ENCODE peak calls at places on chromosomes 5 and 9, in ten cellular contexts. L is stomach, Y is H1, J is A549, Q is tibial nerve, Z is ovary, G is K562, E is sigmoid colon, H is transverse colon, C is HepG2. R is an unnamed sample.

GRCh38 chr5:179288101-179288808 is 57.0 kb downstream of the ADAMTS2 start:
- DNase-seq in L (no peak), Y (no peak), J (no peak), Q (no peak), Z (peak), G (no peak), E (peak), H (no peak), C (no peak), R (peak)

GRCh38 chr9:137083418-137084004 is 3.3 kb upstream of the MAN1B1 start:
- DNase-seq in L (peak), Y (no peak), J (peak), Q (no peak), Z (no peak), G (peak), E (peak), H (peak), C (peak), R (peak)

GRCh38 chr5:141604318-141604717 is 14.5 kb downstream of the DIAPH1 start:
- DNase-seq in L (peak), Y (no peak), J (peak), Q (peak), Z (no peak), G (peak), E (peak), H (peak), C (peak), R (peak)

GRCh38 chr5:85549229-85549628 is 1068.5 kb upstream of the COX7C start:
- DNase-seq in L (no peak), Y (no peak), J (no peak), Q (no peak), Z (no peak), G (no peak), E (no peak), H (no peak), C (no peak), R (no peak)

GRCh38 chr5:91848453-91848852 is 465.3 kb upstream of the ARRDC3 start:
- DNase-seq in L (no peak), Y (no peak), J (peak), Q (no peak), Z (no peak), G (no peak), E (no peak), H (no peak), C (peak), R (no peak)

GRCh38 chr9:6641961-6642360 is 3.6 kb downstream of the GLDC start:
- DNase-seq in L (no peak), Y (no peak), J (no peak), Q (no peak), Z (no peak), G (no peak), E (no peak), H (no peak), C (no peak), R (no peak)

GRCh38 chr9:72041775-72042194 is 18.6 kb downstream of the C9orf57 start:
- DNase-seq in L (no peak), Y (no peak), J (no peak), Q (no peak), Z (peak), G (no peak), E (peak), H (no peak), C (no peak), R (no peak)

GRCh38 chr9:134791009-134791408 is 89.6 kb upstream of the FCN2 start:
- DNase-seq in L (no peak), Y (no peak), J (no peak), Q (no peak), Z (no peak), G (no peak), E (no peak), H (no peak), C (no peak), R (no peak)

GRCh38 chr5:142653321-142653720 is 32.6 kb downstream of the FGF1 start:
- DNase-seq in L (no peak), Y (no peak), J (no peak), Q (no peak), Z (no peak), G (no peak), E (no peak), H (no peak), C (no peak), R (no peak)

GRCh38 chr9:17082343-17082742 is 52.5 kb upstream of the CNTLN start:
- DNase-seq in L (no peak), Y (peak), J (peak), Q (peak), Z (peak), G (no peak), E (peak), H (no peak), C (no peak), R (no peak)

GRCh38 chr5:135934939-135935338 is 19.8 kb downstream of the LECT2 start:
- DNase-seq in L (no peak), Y (no peak), J (no peak), Q (no peak), Z (no peak), G (no peak), E (no peak), H (no peak), C (no peak), R (no peak)

GRCh38 chr9:99354104-99354503 is 132.0 kb downstream of the SEC61B start:
- DNase-seq in L (no peak), Y (no peak), J (no peak), Q (no peak), Z (no peak), G (no peak), E (no peak), H (no peak), C (no peak), R (no peak)
- TF ChIP-seq POLR2A in L (no peak), Y (no peak), J (no peak), Q (no peak), Z (no peak), G (no peak), E (no peak), H (no peak), C (no peak), R (no peak)

GRCh38 chr9:87516222-87516930 is 18.7 kb downstream of the DAPK1 start:
- DNase-seq in L (peak), Y (no peak), J (peak), Q (peak), Z (peak), G (peak), E (peak), H (peak), C (peak), R (peak)
- H3K27ac ChIP-seq in L (peak), Y (no peak), J (peak), Q (no peak), Z (no peak), G (peak), E (peak), H (peak), C (no peak), R (peak)

DNA sequence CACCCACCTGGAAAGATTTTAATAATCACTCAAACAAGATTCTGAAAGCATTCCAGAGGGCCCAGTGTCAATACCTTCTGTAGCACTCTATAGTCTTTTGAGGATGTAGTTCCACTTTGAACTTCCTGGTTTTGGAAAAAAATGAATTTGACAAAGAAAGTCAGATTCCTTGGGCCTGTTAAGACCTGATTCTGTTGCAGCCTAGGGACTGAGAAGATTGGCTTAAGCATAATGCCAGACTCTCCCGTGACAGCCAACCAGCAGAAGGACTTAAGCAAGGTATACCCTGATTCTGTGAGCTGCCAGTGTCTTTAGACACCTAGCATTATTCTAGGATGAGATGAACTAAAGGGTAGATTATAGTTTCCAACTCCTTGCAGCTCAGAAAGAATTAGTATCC is 6.8 kb downstream of the SPINK5 start:
- DNase-seq in L (no peak), Y (no peak), J (no peak), Q (no peak), Z (no peak), G (no peak), E (no peak), H (no peak), C (no peak), R (no peak)
- TF ChIP-seq EP300 in L (no peak), Y (no peak), J (no peak), Q (no peak), Z (no peak), G (no peak), E (no peak), H (no peak), C (no peak), R (no peak)

DNA sequence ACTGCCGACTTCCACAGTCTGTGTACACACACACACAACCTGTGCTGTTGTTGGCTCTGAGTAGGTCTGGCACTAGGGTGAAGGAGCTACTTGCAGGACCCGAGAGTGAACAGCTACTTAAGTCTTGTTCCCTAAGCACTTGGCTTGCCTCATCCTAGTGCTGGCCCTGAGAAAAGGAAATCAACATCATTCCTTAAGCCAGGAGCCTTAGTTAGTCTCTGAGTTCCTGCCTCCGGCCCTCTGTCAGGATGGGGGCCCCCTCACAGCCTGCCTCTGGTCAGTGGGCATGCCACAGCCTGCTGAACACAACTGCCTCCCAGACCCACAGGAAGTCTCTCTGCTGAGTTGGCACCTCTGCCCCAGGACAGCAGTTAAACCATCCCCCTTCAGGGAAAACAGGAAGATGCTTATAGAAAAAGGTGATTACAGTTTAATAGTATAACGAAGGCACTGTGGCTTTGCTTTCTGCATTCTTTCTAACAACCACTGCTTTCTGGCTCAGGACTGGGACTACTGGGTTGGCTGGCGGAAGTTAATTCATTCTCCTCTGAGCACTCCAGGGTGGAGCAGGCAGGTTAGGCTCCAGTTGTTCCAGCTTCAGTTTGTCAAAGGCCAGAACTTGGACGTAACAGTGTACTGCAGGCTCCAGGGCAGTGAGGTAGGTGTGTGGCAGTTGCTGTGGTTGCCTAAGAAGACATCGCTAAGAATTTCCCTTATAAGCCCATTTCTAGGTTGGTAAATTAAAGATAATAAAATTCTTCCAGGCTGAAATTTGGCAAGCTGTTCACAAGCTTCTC is 2.8 kb downstream of the MAMDC2 start:
- DNase-seq in L (no peak), Y (no peak), J (no peak), Q (no peak), Z (no peak), G (no peak), E (peak), H (no peak), C (no peak), R (no peak)
- TF ChIP-seq POLR2A in L (no peak), Y (no peak), J (no peak), Q (no peak), Z (no peak), G (no peak), E (peak), H (no peak), C (no peak), R (no peak)

GRCh38 chr9:94656190-94656589 is 16.9 kb upstream of the FBP1 start:
- DNase-seq in L (no peak), Y (no peak), J (no peak), Q (no peak), Z (no peak), G (no peak), E (no peak), H (peak), C (no peak), R (no peak)
- H3K27ac ChIP-seq in L (no peak), Y (no peak), J (no peak), Q (no peak), Z (no peak), G (no peak), E (no peak), H (peak), C (no peak), R (no peak)

GRCh38 chr5:147743012-147743411 is 39.5 kb downstream of the JAKMIP2 start:
- DNase-seq in L (no peak), Y (no peak), J (no peak), Q (no peak), Z (no peak), G (no peak), E (no peak), H (no peak), C (no peak), R (no peak)
- TF ChIP-seq EP300 in L (no peak), Y (no peak), J (no peak), Q (no peak), Z (no peak), G (no peak), E (no peak), H (no peak), C (no peak), R (no peak)

GRCh38 chr9:2157277-2158105 is 142.3 kb downstream of the SMARCA2 start:
- DNase-seq in L (peak), Y (no peak), J (peak), Q (no peak), Z (peak), G (no peak), E (no peak), H (peak), C (no peak), R (no peak)
- TF ChIP-seq POLR2A in L (no peak), Y (no peak), J (no peak), Q (no peak), Z (no peak), G (no peak), E (no peak), H (no peak), C (no peak), R (no peak)

GRCh38 chr5:112005533-112005926 is 248.5 kb upstream of the NREP start:
- DNase-seq in L (no peak), Y (no peak), J (no peak), Q (no peak), Z (no peak), G (no peak), E (no peak), H (no peak), C (no peak), R (no peak)
- H3K27ac ChIP-seq in L (no peak), Y (no peak), J (no peak), Q (no peak), Z (no peak), G (no peak), E (no peak), H (no peak), C (no peak), R (no peak)

DNA sequence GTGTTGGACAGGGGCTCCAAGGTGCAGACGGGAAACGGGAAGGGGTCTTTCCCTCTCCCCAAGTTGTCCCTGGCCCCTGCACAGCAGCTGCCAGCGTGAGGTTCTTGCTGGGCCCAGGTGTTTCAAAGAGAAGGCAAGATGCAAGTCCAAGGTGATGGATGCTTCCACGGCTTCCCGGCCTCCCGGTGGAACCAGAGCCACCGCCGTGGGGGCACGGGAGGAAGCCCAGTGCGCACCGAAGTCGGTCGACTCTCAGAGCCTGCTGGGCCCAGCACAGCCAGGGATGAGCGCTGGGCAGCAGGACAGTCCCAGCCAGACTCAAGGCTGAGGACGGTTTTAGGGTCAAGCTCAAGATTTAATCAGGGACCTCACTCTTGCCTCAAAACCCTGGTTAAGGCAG is 25.2 kb upstream of the BARHL1 start:
- DNase-seq in L (no peak), Y (no peak), J (no peak), Q (no peak), Z (no peak), G (no peak), E (no peak), H (no peak), C (no peak), R (no peak)
- TF ChIP-seq EP300 in L (no peak), Y (no peak), J (no peak), Q (no peak), Z (no peak), G (no peak), E (no peak), H (no peak), C (no peak), R (no peak)